ENCODE peak calls at places on chromosomes 4 and X, in eight cellular contexts. N is HFF-Myc, C is Peyer's patch, A is H9, I is MCF 10A, F is fibroblast of villous mesenchyme, H is WTC11, G is left lung. Q is an unnamed sample.

GRCh38 chr4:189396435-189396834 is 544.2 kb upstream of the FRG1 start:
- DNase-seq in N (no peak), C (no peak), A (no peak), I (no peak), F (no peak), H (no peak), G (peak; percentile 45), Q (no peak)

GRCh38 chrX:41031256-41031967 is 53.8 kb upstream of the USP9X start:
- DNase-seq in N (no peak), C (no peak), A (no peak), I (no peak), F (no peak), H (no peak), G (no peak), Q (no peak)

GRCh38 chr4:107148922-107149321 is 112.8 kb upstream of the DKK2 start:
- DNase-seq in N (no peak), C (no peak), A (no peak), I (no peak), F (no peak), H (no peak), G (no peak), Q (no peak)

GRCh38 chrX:120452131-120452530 is 17.0 kb downstream of the LAMP2 start:
- DNase-seq in N (no peak), C (no peak), A (peak; percentile 27), I (peak; percentile 38), F (peak; percentile 46), H (peak; percentile 13), G (no peak), Q (no peak)

GRCh38 chr4:10750714-10751113 is 66.1 kb upstream of the CLNK start:
- DNase-seq in N (no peak), C (no peak), A (no peak), I (no peak), F (no peak), H (no peak), G (no peak), Q (no peak)

GRCh38 chr4:187922274-187922673 is 73.3 kb upstream of the ZFP42 start:
- DNase-seq in N (no peak), C (no peak), A (no peak), I (no peak), F (no peak), H (no peak), G (no peak), Q (no peak)

GRCh38 chr4:37816006-37816405 is 10.5 kb upstream of the PGM2 start:
- DNase-seq in N (no peak), C (no peak), A (no peak), I (no peak), F (no peak), H (no peak), G (no peak), Q (no peak)

GRCh38 chrX:80812176-80812575 is 2.5 kb upstream of the BRWD3 start:
- DNase-seq in N (peak; percentile 17), C (peak; percentile 54), A (peak; percentile 58), I (peak; percentile 35), F (peak; percentile 33), H (peak; percentile 40), G (no peak), Q (peak; percentile 14)

GRCh38 chr4:131258361-131258760 is 1890.7 kb upstream of the PCDH10 start:
- DNase-seq in N (no peak), C (no peak), A (no peak), I (peak; percentile 23), F (no peak), H (no peak), G (no peak), Q (no peak)

GRCh38 chrX:100512471-100512870 is 72.3 kb upstream of the TNMD start:
- DNase-seq in N (peak; percentile 1), C (no peak), A (no peak), I (peak; percentile 38), F (peak; percentile 5), H (no peak), G (no peak), Q (no peak)

GRCh38 chr4:73869130-73870055 is at the start of gene CXCL1:
- DNase-seq in N (no peak), C (peak; percentile 73), A (peak; percentile 48), I (peak; percentile 74), F (no peak), H (peak; percentile 62), G (peak; percentile 89), Q (peak; percentile 63)

GRCh38 chr4:83022724-83023427 is 12.1 kb upstream of the COPS4 start:
- DNase-seq in N (no peak), C (no peak), A (no peak), I (peak; percentile 9), F (no peak), H (no peak), G (no peak), Q (no peak)

GRCh38 chrX:1222511-1223252 is 10.2 kb upstream of the CRLF2 start:
- DNase-seq in N (no peak), C (peak; percentile 8), A (no peak), I (peak; percentile 42), F (no peak), H (no peak), G (no peak), Q (no peak)

GRCh38 chrX:12526296-12526695 is 264.9 kb upstream of the PRPS2 start:
- DNase-seq in N (no peak), C (no peak), A (no peak), I (no peak), F (no peak), H (no peak), G (no peak), Q (no peak)

GRCh38 chrX:9882669-9883446 is 84.3 kb upstream of the CLDN34 start:
- DNase-seq in N (no peak), C (no peak), A (no peak), I (no peak), F (peak; percentile 90), H (no peak), G (no peak), Q (no peak)
- TF ChIP-seq CTCF in N (no peak), C (no peak), A (peak; percentile 12), I (no peak), F (no peak), H (no peak), G (no peak), Q (no peak)

GRCh38 chrX:71910526-71911022 is at the start of gene NHSL2:
- DNase-seq in N (no peak), C (no peak), A (peak; percentile 67), I (no peak), F (no peak), H (peak; percentile 44), G (no peak), Q (peak; percentile 65)

GRCh38 chrX:71912156-71912555 is 1.5 kb downstream of the NHSL2 start:
- DNase-seq in N (no peak), C (no peak), A (no peak), I (no peak), F (no peak), H (no peak), G (no peak), Q (no peak)

GRCh38 chrX:71911731-71912050 is 1.0 kb downstream of the NHSL2 start:
- DNase-seq in N (no peak), C (no peak), A (no peak), I (no peak), F (no peak), H (no peak), G (no peak), Q (peak; percentile 41)

GRCh38 chrX:71909956-71910355 is 689 bp upstream of the NHSL2 start:
- DNase-seq in N (no peak), C (no peak), A (peak; percentile 65), I (no peak), F (no peak), H (peak; percentile 56), G (no peak), Q (peak; percentile 64)

DNA sequence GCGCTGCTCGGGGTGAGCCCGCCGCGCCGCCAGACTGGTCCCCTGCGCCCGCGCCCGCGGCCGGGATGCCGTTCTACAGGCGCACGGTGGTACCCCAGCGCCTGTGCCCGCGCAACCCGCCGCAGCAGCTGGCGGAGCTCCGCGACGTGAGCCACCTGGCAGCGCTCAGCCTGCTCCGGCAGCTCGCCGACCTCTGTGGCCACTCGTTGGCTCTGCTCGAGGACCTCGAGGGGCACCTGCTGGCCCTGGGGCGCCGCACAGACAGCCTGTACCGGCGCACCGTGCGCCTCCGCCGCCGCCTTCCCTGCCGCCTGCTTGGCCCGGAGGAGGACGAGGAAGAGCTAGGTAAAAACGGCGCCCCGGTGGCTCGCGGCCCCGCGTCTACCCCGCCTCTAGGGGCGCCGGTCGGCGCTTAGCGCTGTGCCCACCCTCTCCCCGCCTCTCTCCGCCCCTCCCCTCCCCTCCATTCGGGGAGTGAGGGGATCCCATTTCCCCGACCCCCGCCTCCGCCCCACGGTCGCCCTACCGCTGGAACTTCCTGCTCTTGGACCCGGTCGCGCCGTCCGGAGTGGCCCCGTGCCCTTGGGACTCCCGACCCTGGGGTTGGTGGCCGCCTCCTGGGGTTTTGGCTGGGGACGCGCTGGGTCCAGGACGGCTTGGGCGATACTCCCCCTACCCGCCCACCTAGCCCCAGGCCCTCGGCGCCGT is 532 bp downstream of the NHSL2 start:
- DNase-seq in N (no peak), C (no peak), A (peak; percentile 64), I (no peak), F (no peak), H (peak; percentile 73), G (peak; percentile 73), Q (peak; percentile 57)
- TF ChIP-seq CTCF in N (peak; percentile 11), C (no peak), A (peak; percentile 69), I (peak; percentile 21), F (no peak), H (no peak), G (peak; percentile 19), Q (peak; percentile 50)

GRCh38 chrX:22383988-22384387 is 111.3 kb downstream of the CBLL2 start:
- DNase-seq in N (no peak), C (no peak), A (no peak), I (peak; percentile 21), F (no peak), H (peak; percentile 16), G (no peak), Q (no peak)
- TF ChIP-seq CTCF in N (no peak), C (no peak), A (peak; percentile 44), I (no peak), F (no peak), H (no peak), G (no peak), Q (no peak)

GRCh38 chrX:68697465-68698125 is 50.1 kb downstream of the STARD8 start:
- DNase-seq in N (no peak), C (no peak), A (no peak), I (no peak), F (no peak), H (no peak), G (no peak), Q (no peak)

GRCh38 chrX:68697036-68697435 is 49.6 kb downstream of the STARD8 start:
- DNase-seq in N (no peak), C (no peak), A (no peak), I (no peak), F (no peak), H (no peak), G (no peak), Q (no peak)

GRCh38 chrX:68695206-68695845 is 47.9 kb downstream of the STARD8 start:
- DNase-seq in N (no peak), C (no peak), A (no peak), I (no peak), F (no peak), H (no peak), G (no peak), Q (no peak)

GRCh38 chrX:68694429-68695205 is 47.2 kb downstream of the STARD8 start:
- DNase-seq in N (no peak), C (no peak), A (no peak), I (no peak), F (no peak), H (no peak), G (no peak), Q (no peak)

DNA sequence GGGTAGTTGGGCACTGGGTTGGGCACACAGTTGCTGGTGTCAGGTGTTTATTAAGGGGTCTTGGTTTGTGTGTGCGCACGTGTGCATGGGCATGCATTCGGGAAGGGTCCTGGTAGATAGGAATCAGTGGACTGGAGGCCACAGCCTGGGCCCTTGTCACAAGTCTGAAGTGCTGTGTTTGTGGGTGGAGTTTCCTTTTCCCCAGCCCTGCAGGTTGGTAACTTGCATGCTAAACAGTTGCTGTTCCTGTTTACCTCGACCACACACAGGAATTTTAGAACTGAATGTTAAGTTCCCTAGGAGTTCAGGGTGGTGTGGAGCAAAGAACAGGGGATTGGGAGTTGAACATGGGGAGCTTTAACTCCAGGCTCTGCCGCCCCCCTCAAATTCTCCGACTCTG is 48.8 kb downstream of the STARD8 start:
- DNase-seq in N (no peak), C (no peak), A (no peak), I (no peak), F (no peak), H (no peak), G (no peak), Q (no peak)
- TF ChIP-seq CTCF in N (no peak), C (no peak), A (no peak), I (no peak), F (no peak), H (no peak), G (no peak), Q (no peak)